ENCODE peak calls at places on chromosomes 12 and 14, in four cellular contexts. O is gastrocnemius medialis; E is heart left ventricle; N is activated naive CD4-positive, alpha-beta T cell treated with anti-CD3 and anti-CD28 coated beads for 36 hours. P is an unnamed sample.

GRCh38 chr12:124759841-124760508 is 103.7 kb downstream of the SCARB1 start:
- DNase-seq in E (peak; percentile 60), N (no peak), O (no peak), P (no peak)

GRCh38 chr12:123895477-123895876 is 77.2 kb downstream of the CCDC92 start:
- DNase-seq in E (no peak), N (no peak), O (no peak), P (no peak)

GRCh38 chr12:72011374-72011773 is 72.7 kb downstream of the TPH2 start:
- DNase-seq in O (no peak), N (no peak), E (no peak), P (no peak)

GRCh38 chr12:117365072-117365616 is 3.7 kb upstream of the NOS1 start:
- DNase-seq in E (no peak), N (no peak), O (no peak), P (no peak)

GRCh38 chr14:30655124-30655523 is 33.0 kb downstream of the SCFD1 start:
- DNase-seq in E (no peak), O (no peak), N (no peak), P (no peak)

GRCh38 chr14:89616425-89617141 is 199.6 kb upstream of the FOXN3 start:
- DNase-seq in O (no peak), E (no peak), N (peak; percentile 61), P (no peak)

GRCh38 chr12:6476496-6476895 is 6.0 kb upstream of the VAMP1 start:
- DNase-seq in E (no peak), N (no peak), O (no peak), P (no peak)

GRCh38 chr14:70254476-70254961 is 65.8 kb upstream of the SLC8A3 start:
- DNase-seq in O (no peak), N (no peak), E (peak; percentile 37), P (no peak)

GRCh38 chr14:85391455-85391854 is 138.5 kb upstream of the FLRT2 start:
- DNase-seq in N (no peak), E (no peak), O (no peak), P (no peak)

GRCh38 chr12:128316981-128317526 is 50.1 kb downstream of the TMEM132C start:
- DNase-seq in N (no peak), E (no peak), O (no peak), P (no peak)

GRCh38 chr12:10358969-10359368 is 30.9 kb downstream of the KLRK1 start:
- DNase-seq in E (no peak), N (no peak), O (no peak), P (no peak)